ENCODE peak calls at places on chromosomes 16 and 17, in five cellular contexts. One of them, this sample, is unnamed.

GRCh38 chr17:9368631-9369030 is 207.0 kb downstream of the STX8 start:
- DNase-seq in aorta: no peak
- DNase-seq in NCI-H1092 treated with DMSO at 0.1 percent for 48 hours: no peak
- DNase-seq in H4: no peak
- DNase-seq in HCEC 1CT: no peak
- DNase-seq in this sample: no peak

GRCh38 chr17:37259030-37259735 is 116.6 kb upstream of the C17orf78 start:
- DNase-seq in aorta: no peak
- DNase-seq in NCI-H1092 treated with DMSO at 0.1 percent for 48 hours: no peak
- DNase-seq in H4: no peak
- DNase-seq in HCEC 1CT: peak
- DNase-seq in this sample: no peak

GRCh38 chr17:76824103-76824502 is 44.1 kb upstream of the MGAT5B start:
- DNase-seq in aorta: no peak
- DNase-seq in NCI-H1092 treated with DMSO at 0.1 percent for 48 hours: no peak
- DNase-seq in H4: no peak
- DNase-seq in HCEC 1CT: no peak
- DNase-seq in this sample: no peak

GRCh38 chr17:6627019-6627418 is 13.5 kb downstream of the KIAA0753 start:
- DNase-seq in aorta: no peak
- DNase-seq in NCI-H1092 treated with DMSO at 0.1 percent for 48 hours: no peak
- DNase-seq in H4: no peak
- DNase-seq in HCEC 1CT: peak
- DNase-seq in this sample: no peak

GRCh38 chr16:3364774-3365427 is 9.2 kb downstream of the OR2C1 start:
- DNase-seq in aorta: peak
- DNase-seq in NCI-H1092 treated with DMSO at 0.1 percent for 48 hours: peak
- DNase-seq in H4: peak
- DNase-seq in HCEC 1CT: peak
- DNase-seq in this sample: peak

GRCh38 chr17:42980766-42981397 is 517 bp downstream of the RUNDC1 start:
- DNase-seq in aorta: peak
- DNase-seq in NCI-H1092 treated with DMSO at 0.1 percent for 48 hours: peak
- DNase-seq in H4: peak
- DNase-seq in HCEC 1CT: peak
- DNase-seq in this sample: peak

GRCh38 chr16:83802559-83802958 is 5.2 kb upstream of the HSBP1 start:
- DNase-seq in aorta: no peak
- DNase-seq in NCI-H1092 treated with DMSO at 0.1 percent for 48 hours: no peak
- DNase-seq in H4: no peak
- DNase-seq in HCEC 1CT: no peak
- DNase-seq in this sample: no peak

GRCh38 chr16:89555780-89556179 is 4.7 kb upstream of the RPL13 start:
- DNase-seq in aorta: no peak
- DNase-seq in NCI-H1092 treated with DMSO at 0.1 percent for 48 hours: no peak
- DNase-seq in H4: no peak
- DNase-seq in HCEC 1CT: no peak
- DNase-seq in this sample: no peak

GRCh38 chr17:44801880-44802279 is 28.2 kb downstream of the GJC1 start:
- DNase-seq in aorta: no peak
- DNase-seq in NCI-H1092 treated with DMSO at 0.1 percent for 48 hours: no peak
- DNase-seq in H4: no peak
- DNase-seq in HCEC 1CT: no peak
- DNase-seq in this sample: no peak

GRCh38 chr17:6512552-6512951 is 43.8 kb downstream of the PITPNM3 start:
- DNase-seq in aorta: no peak
- DNase-seq in NCI-H1092 treated with DMSO at 0.1 percent for 48 hours: no peak
- DNase-seq in H4: no peak
- DNase-seq in HCEC 1CT: no peak
- DNase-seq in this sample: no peak

This sample was measured in COR-L47.